ENCODE peak calls at places on chromosomes 11 and 22, in six cellular contexts. P, E, V, N, Q and F are unnamed samples.

GRCh38 chr11:75502138-75502537 is 23.6 kb downstream of the GDPD5 start:
- DNase-seq in E (no peak), P (no peak), N (no peak), V (no peak), Q (no peak), F (no peak)

GRCh38 chr22:24244144-24244787 is 616 bp downstream of the GGT5 start:
- DNase-seq in V (no peak), Q (peak; percentile 28), E (peak; percentile 68), P (peak; percentile 83), N (peak; percentile 61), F (no peak)

GRCh38 chr11:84686726-84687125 is 940.4 kb downstream of the DLG2 start:
- DNase-seq in P (no peak), N (no peak), V (no peak), Q (no peak), E (no peak), F (no peak)

GRCh38 chr22:36325163-36326031 is 62.4 kb downstream of the MYH9 start:
- DNase-seq in N (peak; percentile 74), V (no peak), P (peak; percentile 93), Q (peak; percentile 89), E (peak; percentile 74), F (peak; percentile 83)

GRCh38 chr11:102047305-102047924 is at the start of gene CFAP300:
- DNase-seq in V (peak; percentile 82), Q (peak; percentile 88), P (peak; percentile 93), N (peak; percentile 96), E (peak; percentile 88), F (peak; percentile 59)

GRCh38 chr11:31397239-31397834 is 27.7 kb downstream of the DNAJC24 start:
- DNase-seq in P (peak; percentile 38), E (no peak), V (peak; percentile 23), N (no peak), Q (peak; percentile 49), F (peak; percentile 3)

GRCh38 chr11:112345708-112346107 is 85.0 kb upstream of the PLET1 start:
- DNase-seq in N (no peak), V (peak; percentile 13), P (no peak), Q (no peak), E (no peak), F (no peak)

GRCh38 chr11:127640822-127641485 is 640.4 kb upstream of the KIRREL3 start:
- DNase-seq in N (no peak), Q (no peak), E (no peak), V (no peak), P (no peak), F (peak; percentile 3)

GRCh38 chr11:113474362-113475159 is 637 bp downstream of the DRD2 start:
- DNase-seq in V (peak; percentile 95), E (peak; percentile 78), Q (peak; percentile 78), N (peak; percentile 80), P (peak; percentile 88), F (peak; percentile 60)

GRCh38 chr11:104852811-104853210 is 45.4 kb downstream of the CASP12 start:
- DNase-seq in Q (peak; percentile 30), E (no peak), P (no peak), V (no peak), N (no peak), F (no peak)

GRCh38 chr22:49535527-49536125 is 292.0 kb downstream of the BRD1 start:
- DNase-seq in V (no peak), Q (no peak), E (no peak), N (no peak), P (no peak), F (no peak)

GRCh38 chr11:10451399-10452116 is 3.5 kb upstream of the AMPD3 start:
- DNase-seq in Q (no peak), N (no peak), P (no peak), E (no peak), V (no peak), F (no peak)

GRCh38 chr11:102780491-102780918 is at the start of gene MMP10:
- DNase-seq in N (no peak), V (peak; percentile 76), E (no peak), Q (peak; percentile 87), P (peak; percentile 55), F (peak; percentile 60)

GRCh38 chr11:3153291-3153861 is 11.7 kb downstream of the OSBPL5 start:
- DNase-seq in E (peak; percentile 85), Q (peak; percentile 91), N (peak; percentile 82), V (no peak), P (peak; percentile 90), F (peak; percentile 92)

GRCh38 chr11:13111813-13112130 is 102.7 kb downstream of the RASSF10 start:
- DNase-seq in Q (no peak), N (no peak), P (no peak), E (no peak), V (no peak), F (no peak)

GRCh38 chr11:100941033-100941432 is 188.6 kb downstream of the PGR start:
- DNase-seq in V (peak; percentile 29), Q (no peak), E (no peak), P (no peak), N (no peak), F (no peak)

GRCh38 chr11:66112640-66113098 is 42.6 kb downstream of the PACS1 start:
- DNase-seq in E (peak; percentile 35), N (no peak), P (peak; percentile 84), V (no peak), Q (peak; percentile 86), F (peak; percentile 90)

GRCh38 chr22:20298803-20299735 is 20.8 kb downstream of the DGCR6L start:
- DNase-seq in P (peak; percentile 89), Q (peak; percentile 85), V (peak; percentile 96), E (peak; percentile 87), N (peak; percentile 93), F (peak; percentile 81)

GRCh38 chr11:60710482-60710881 is 11.1 kb downstream of the MS4A8 start:
- DNase-seq in V (peak; percentile 22), P (no peak), N (no peak), E (no peak), Q (peak; percentile 11), F (no peak)

GRCh38 chr11:112222303-112222702 is 3.9 kb upstream of the PTS start:
- DNase-seq in V (no peak), N (no peak), E (no peak), Q (no peak), P (no peak), F (no peak)

GRCh38 chr11:1867381-1867780 is 14.5 kb downstream of the LSP1 start:
- DNase-seq in Q (no peak), N (peak; percentile 54), E (peak; percentile 18), P (no peak), V (no peak), F (no peak)

GRCh38 chr11:65883058-65883761 is 3.6 kb downstream of the CTSW start:
- DNase-seq in P (no peak), Q (no peak), E (no peak), N (no peak), V (no peak), F (no peak)

GRCh38 chr11:3808846-3809623 is 675 bp downstream of the PGAP2 start:
- DNase-seq in N (no peak), P (peak; percentile 50), Q (peak; percentile 68), E (no peak), V (peak; percentile 27), F (no peak)

GRCh38 chr11:10526974-10527918 is 13.7 kb downstream of the RNF141 start:
- DNase-seq in E (no peak), P (no peak), N (no peak), V (no peak), Q (peak; percentile 44), F (no peak)

DNA sequence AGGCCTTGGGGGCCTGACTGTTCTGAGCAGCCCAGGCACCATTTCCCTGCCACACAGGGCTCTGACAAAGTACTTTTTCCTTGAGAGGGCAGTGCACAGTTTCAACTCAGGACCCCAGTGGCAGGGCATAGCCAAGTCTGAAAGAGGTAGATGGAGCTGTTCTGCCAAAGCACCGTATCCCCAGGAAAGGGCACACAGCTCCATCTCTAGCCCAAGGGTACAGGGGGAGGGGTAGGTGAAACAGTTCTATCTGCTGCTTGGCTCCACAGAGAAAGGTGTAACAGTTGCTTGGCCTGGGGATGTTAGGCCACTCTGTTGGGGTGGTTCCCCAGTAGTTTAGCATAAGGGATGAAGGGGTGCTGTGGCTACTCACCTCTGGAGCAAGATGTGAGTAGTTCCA is 47.8 kb downstream of the GDPD4 start:
- DNase-seq in V (no peak), N (no peak), Q (no peak), E (no peak), P (no peak), F (no peak)
- H3K27ac ChIP-seq in V (no peak overlapping the region), N (no peak overlapping the region), Q (no peak overlapping the region), E (no peak overlapping the region), P (no peak overlapping the region), F (no peak overlapping the region)

DNA sequence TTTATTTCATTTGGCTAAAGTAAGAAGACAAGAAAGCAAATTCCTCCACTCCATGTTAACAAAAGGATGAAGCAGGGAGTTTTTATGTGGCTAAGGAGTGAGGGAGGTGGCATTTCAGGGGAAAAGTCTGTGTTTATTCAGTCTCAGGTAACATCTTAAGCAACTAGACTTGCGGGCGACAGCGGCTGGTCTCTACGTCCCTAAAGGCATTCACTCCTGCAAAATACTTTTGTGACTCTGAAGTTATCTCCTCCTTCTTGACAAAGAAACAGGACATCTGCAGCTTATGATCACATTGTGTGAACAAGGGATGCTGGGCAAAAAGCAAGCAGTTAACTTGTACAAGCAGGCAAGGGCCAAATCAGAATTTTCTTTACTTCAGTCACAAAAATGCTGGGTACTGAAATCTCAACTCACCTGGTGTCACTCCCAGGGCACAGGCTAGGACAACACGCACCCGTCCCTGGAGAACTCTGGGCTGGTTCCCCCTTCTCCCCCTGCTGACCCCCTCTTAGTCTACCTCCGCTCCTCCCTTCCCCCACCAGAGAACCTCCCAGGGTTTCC is 38.3 kb downstream of the IGLL5 start:
- DNase-seq in E (no peak), N (no peak), Q (no peak), P (no peak), V (no peak), F (no peak)
- H3K27ac ChIP-seq in E (no peak overlapping the region), N (no peak overlapping the region), Q (no peak overlapping the region), P (no peak overlapping the region), V (no peak overlapping the region), F (no peak overlapping the region)

DNA sequence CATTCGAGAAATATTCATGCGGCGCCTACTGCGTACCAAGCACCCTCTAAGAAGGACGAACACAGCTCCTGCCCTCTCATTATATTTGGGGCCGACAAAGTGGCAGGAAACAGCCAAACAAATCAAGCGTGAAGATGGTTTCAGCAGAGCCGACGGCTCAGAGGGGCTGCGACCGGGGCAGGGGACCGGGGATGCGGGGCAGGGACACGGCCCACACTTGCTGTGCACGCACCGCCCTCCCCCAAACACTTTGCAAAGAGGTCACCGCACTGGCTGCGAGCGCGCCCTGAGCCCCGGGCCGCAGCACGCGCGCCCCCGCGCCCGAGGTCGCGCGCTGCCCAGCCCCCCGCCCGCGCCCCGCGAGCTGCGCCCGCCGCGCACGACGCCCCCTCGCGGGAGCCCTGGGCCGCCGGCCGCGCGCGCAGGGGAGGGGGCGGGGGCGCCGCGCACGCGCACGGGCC is 255 bp upstream of the SYNGR1 start:
- DNase-seq in P (peak; percentile 26), N (no peak), Q (peak; percentile 41), V (peak; percentile 88), E (no peak), F (peak; percentile 36)
- H3K27ac ChIP-seq in P (no peak overlapping the region), N (peak overlapping the region; percentile 53), Q (no peak overlapping the region), V (no peak overlapping the region), E (peak overlapping the region; percentile 56), F (peak overlapping the region; percentile 28)

GRCh38 chr11:27552356-27552755 is 45.8 kb upstream of the LIN7C start:
- DNase-seq in Q (no peak), V (no peak), N (no peak), P (no peak), E (no peak), F (no peak)
- H3K27ac ChIP-seq in Q (no peak overlapping the region), V (no peak overlapping the region), N (no peak overlapping the region), P (no peak overlapping the region), E (no peak overlapping the region), F (no peak overlapping the region)